ENCODE peak calls at places on chromosome 12, in six cellular contexts. F is IMR-90, J is neuronal stem cell, H is mesenchymal stem cell, U is trophoblast cell, X is H9. A is an unnamed sample.

GRCh38 chr12:29086325-29087271 is 62.5 kb upstream of the FAR2 start:
- DNase-seq in J (no peak), X (no peak), H (no peak), U (no peak), F (no peak), A (no peak)

GRCh38 chr12:20212658-20213387 is 155.5 kb upstream of the PDE3A start:
- DNase-seq in X (peak), H (peak), F (peak), J (peak), U (peak), A (peak)

GRCh38 chr12:15774819-15775218 is 14.4 kb downstream of the EPS8 start:
- DNase-seq in F (peak), H (no peak), J (no peak), U (no peak), X (no peak), A (no peak)

GRCh38 chr12:122235741-122236140 is 9.9 kb upstream of the DIABLO start:
- DNase-seq in F (no peak), J (no peak), X (no peak), H (no peak), U (no peak), A (no peak)

GRCh38 chr12:57491393-57492280 is 3.8 kb downstream of the MARS1 start:
- DNase-seq in J (no peak), H (peak), U (no peak), F (no peak), X (no peak), A (no peak)

GRCh38 chr12:122908915-122909314 is 13.0 kb upstream of the VPS37B start:
- DNase-seq in J (no peak), F (no peak), U (peak), X (no peak), H (no peak), A (no peak)

GRCh38 chr12:53652366-53652765 is 23.5 kb downstream of the ATP5MC2 start:
- DNase-seq in H (peak), J (no peak), F (peak), X (no peak), U (no peak), A (no peak)

GRCh38 chr12:125633686-125634085 is 568.5 kb downstream of the AACS start:
- DNase-seq in X (peak), H (no peak), J (no peak), F (no peak), U (no peak), A (no peak)

GRCh38 chr12:116123511-116124258 is 153.8 kb downstream of the MED13L start:
- DNase-seq in X (no peak), F (peak), J (peak), U (peak), H (peak), A (no peak)

GRCh38 chr12:12384601-12385321 is 27.9 kb downstream of the BORCS5 start:
- DNase-seq in X (peak), F (no peak), U (no peak), H (no peak), J (no peak), A (no peak)

GRCh38 chr12:92068441-92068840 is 77.2 kb downstream of the BTG1 start:
- DNase-seq in H (no peak), U (no peak), J (no peak), X (no peak), F (no peak), A (no peak)

GRCh38 chr12:61896436-61896835 is 363.8 kb upstream of the USP15 start:
- DNase-seq in H (no peak), X (no peak), J (no peak), U (no peak), F (no peak), A (no peak)

GRCh38 chr12:65025070-65025469 is 96.0 kb downstream of the WIF1 start:
- DNase-seq in U (no peak), H (no peak), J (no peak), F (no peak), X (no peak), A (no peak)

GRCh38 chr12:65019696-65020095 is 101.4 kb downstream of the WIF1 start:
- DNase-seq in U (no peak), H (no peak), F (no peak), X (no peak), J (no peak), A (no peak)

GRCh38 chr12:65022441-65022840 is 98.7 kb downstream of the WIF1 start:
- DNase-seq in J (no peak), F (no peak), U (no peak), X (no peak), H (no peak), A (no peak)

GRCh38 chr12:65023485-65023884 is 97.6 kb downstream of the WIF1 start:
- DNase-seq in H (no peak), U (no peak), J (no peak), F (no peak), X (no peak), A (no peak)

DNA sequence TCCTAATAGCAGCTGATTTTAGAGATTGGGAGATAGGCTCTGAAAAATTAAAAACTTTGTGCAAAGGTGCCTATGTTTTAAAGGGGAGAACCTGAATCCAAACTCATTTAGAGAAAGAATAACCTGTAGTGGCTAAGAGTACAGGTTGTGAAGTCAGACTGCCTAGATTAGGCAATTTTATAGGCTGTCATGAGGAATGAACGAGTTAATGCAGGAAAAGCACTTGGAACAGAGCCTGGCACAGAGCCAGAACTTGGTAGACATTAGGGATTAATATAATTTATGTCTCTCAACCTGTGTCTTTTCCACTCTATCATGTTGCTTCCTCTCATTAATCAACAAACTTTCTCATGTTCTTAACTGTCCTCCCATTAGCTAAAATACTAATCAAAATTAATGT is 98.1 kb downstream of the WIF1 start:
- DNase-seq in X (no peak), H (no peak), F (no peak), J (no peak), U (no peak), A (no peak)
- H4K91ac ChIP-seq in X (no peak), H (no peak), F (no peak), J (no peak), U (no peak), A (no peak)

GRCh38 chr12:131766382-131767107 is 55.7 kb downstream of the SFSWAP start:
- DNase-seq in F (no peak), X (no peak), J (no peak), U (no peak), H (no peak), A (no peak)
- H4K91ac ChIP-seq in F (no peak), X (no peak), J (no peak), U (no peak), H (no peak), A (no peak)

GRCh38 chr12:41193321-41193720 is 5.2 kb downstream of the PDZRN4 start:
- DNase-seq in U (no peak), J (no peak), F (no peak), H (no peak), X (no peak), A (no peak)
- H4K91ac ChIP-seq in U (no peak), J (no peak), F (no peak), H (no peak), X (no peak), A (no peak)

GRCh38 chr12:52075409-52075724 is 4.1 kb upstream of the SMIM41 start:
- DNase-seq in J (no peak), U (no peak), H (no peak), X (no peak), F (peak), A (no peak)
- H4K91ac ChIP-seq in J (no peak), U (no peak), H (no peak), X (no peak), F (no peak), A (no peak)

GRCh38 chr12:84161296-84161695 is 751.3 kb downstream of the SLC6A15 start:
- DNase-seq in U (no peak), F (no peak), J (no peak), H (no peak), X (no peak), A (no peak)

GRCh38 chr12:84159245-84159644 is 753.4 kb downstream of the SLC6A15 start:
- DNase-seq in F (peak), U (no peak), J (no peak), H (peak), X (no peak), A (no peak)

GRCh38 chr12:84157170-84157569 is 755.4 kb downstream of the SLC6A15 start:
- DNase-seq in X (no peak), F (no peak), H (peak), U (no peak), J (no peak), A (no peak)
- H4K91ac ChIP-seq in X (no peak), F (no peak), H (no peak), U (no peak), J (no peak), A (no peak)

GRCh38 chr12:45494279-45494678 is 235.2 kb upstream of the ARID2 start:
- DNase-seq in H (no peak), J (no peak), X (no peak), F (no peak), U (no peak), A (no peak)

DNA sequence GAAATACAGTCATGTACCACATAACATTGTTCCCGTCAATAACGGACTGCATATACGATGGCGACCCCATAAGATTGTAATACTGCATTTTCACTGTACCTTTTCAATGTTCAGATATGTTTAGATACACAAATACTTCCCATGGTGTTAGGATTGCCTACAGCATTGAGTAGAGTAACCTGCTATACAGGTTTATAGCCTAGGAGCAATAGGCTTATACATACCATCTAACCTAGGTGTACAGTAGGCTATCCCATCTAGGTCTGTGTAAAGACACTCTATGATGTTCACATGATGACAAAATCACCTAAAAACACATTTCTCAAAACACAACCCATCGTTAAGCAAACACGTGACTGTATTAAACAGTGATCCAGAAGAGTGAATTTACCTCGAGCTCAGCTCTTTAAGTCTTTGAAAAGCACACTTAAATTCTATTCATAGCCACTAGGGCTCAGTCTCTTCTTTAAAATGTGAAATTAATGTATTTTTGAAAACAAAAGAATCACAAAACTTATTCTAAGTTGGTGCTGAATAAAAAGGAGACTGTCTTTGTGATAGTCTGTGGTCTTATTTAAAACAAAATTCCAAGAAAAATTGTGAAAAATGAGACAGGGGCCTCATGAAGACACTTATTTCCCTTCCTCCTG is 239.1 kb upstream of the ARID2 start:
- DNase-seq in X (no peak), J (no peak), F (no peak), H (no peak), U (no peak), A (no peak)
- H4K91ac ChIP-seq in X (no peak), J (no peak), F (no peak), H (no peak), U (no peak), A (no peak)